ENCODE peak calls at places on chromosomes 16 and 17, in ten cellular contexts. Y is pancreas; P is kidney; I is glutamatergic neuron; X is A549; T is EH; E is NCI-H1092; U is stimulated activated CD8-positive, alpha-beta memory T cell treated with anti-CD3 and anti-CD28 coated beads, Interleukin-4, amount 100 ng/mL, for 1 hour; F is anterior cingulate cortex; L is Daoy. A is an unnamed sample.

GRCh38 chr17:10875984-10876555 is 38.2 kb upstream of the PIRT start:
- DNase-seq in E (peak), I (peak), F (no peak), X (peak), T (peak), Y (no peak), L (peak), U (no peak), P (peak), A (peak)

GRCh38 chr16:56038564-56039098 is 152.7 kb upstream of the GNAO1 start:
- DNase-seq in P (no peak), L (no peak), I (no peak), E (no peak), T (no peak), U (no peak), X (no peak), Y (no peak), F (no peak), A (no peak)

GRCh38 chr17:19387921-19388521 is 1.0 kb upstream of the MFAP4 start:
- DNase-seq in L (no peak), Y (no peak), X (no peak), I (no peak), P (peak), T (peak), U (no peak), E (peak), F (no peak), A (peak)

GRCh38 chr16:78709137-78709871 is 609.9 kb downstream of the WWOX start:
- DNase-seq in E (no peak), L (no peak), F (no peak), X (no peak), Y (no peak), U (no peak), P (no peak), T (no peak), I (no peak), A (no peak)

GRCh38 chr16:3465911-3466584 is 22.6 kb downstream of the NAA60 start:
- DNase-seq in U (no peak), L (no peak), P (peak), X (no peak), E (no peak), Y (no peak), T (no peak), F (no peak), I (no peak), A (no peak)

GRCh38 chr16:81629896-81630631 is 149.0 kb upstream of the PLCG2 start:
- DNase-seq in E (no peak), X (no peak), I (no peak), U (no peak), T (no peak), F (no peak), P (no peak), L (no peak), Y (no peak), A (no peak)

GRCh38 chr17:40121886-40122465 is at the start of gene MSL1:
- DNase-seq in I (peak), E (peak), U (peak), F (peak), P (peak), X (peak), T (peak), Y (peak), L (peak), A (peak)

GRCh38 chr17:19288453-19288852 is 51.3 kb downstream of the EPN2 start:
- DNase-seq in L (peak), P (no peak), I (no peak), Y (no peak), U (no peak), X (peak), T (peak), F (no peak), E (no peak), A (no peak)

GRCh38 chr16:57150682-57151330 is 35.0 kb downstream of the PSME3IP1 start:
- DNase-seq in L (no peak), X (no peak), T (peak), E (no peak), U (no peak), Y (peak), F (no peak), I (no peak), P (no peak), A (no peak)

GRCh38 chr16:49737541-49737940 is 118.4 kb downstream of the ZNF423 start:
- DNase-seq in I (no peak), L (no peak), Y (no peak), U (no peak), F (no peak), P (no peak), E (no peak), T (no peak), X (no peak), A (peak)

GRCh38 chr17:41777157-41777578 is 9.3 kb downstream of the JUP start:
- DNase-seq in T (no peak), I (peak), U (no peak), Y (no peak), P (peak), X (peak), F (no peak), E (peak), L (no peak), A (peak)

GRCh38 chr17:13931111-13931526 is 138.2 kb upstream of the COX10 start:
- DNase-seq in E (no peak), T (peak), P (no peak), X (no peak), Y (no peak), I (no peak), L (peak), U (no peak), F (no peak), A (peak)

GRCh38 chr16:50475170-50475569 is 73.0 kb upstream of the NKD1 start:
- DNase-seq in I (no peak), L (no peak), Y (no peak), T (no peak), X (no peak), F (no peak), U (no peak), E (no peak), P (no peak), A (no peak)

GRCh38 chr17:199806-200603 is 18.6 kb upstream of the DOC2B start:
- DNase-seq in Y (peak), T (no peak), I (no peak), L (peak), U (no peak), X (no peak), E (no peak), F (no peak), P (peak), A (no peak)

GRCh38 chr17:12953126-12953525 is 64.7 kb downstream of the ELAC2 start:
- DNase-seq in T (no peak), L (no peak), I (no peak), Y (no peak), U (no peak), X (no peak), F (peak), P (no peak), E (no peak), A (no peak)

GRCh38 chr17:82892869-82893565 is 53.2 kb upstream of the ZNF750 start:
- DNase-seq in E (no peak), X (no peak), P (peak), T (no peak), U (peak), Y (no peak), L (no peak), I (no peak), F (no peak), A (peak)

GRCh38 chr17:80844418-80844990 is 147.1 kb upstream of the CHMP6 start:
- DNase-seq in U (no peak), I (no peak), Y (no peak), T (no peak), P (peak), L (no peak), X (no peak), E (no peak), F (no peak), A (no peak)

GRCh38 chr17:75516619-75517276 is 420 bp downstream of the TSEN54 start:
- DNase-seq in E (no peak), F (no peak), L (peak), T (peak), X (no peak), P (peak), Y (peak), U (no peak), I (peak), A (peak)

GRCh38 chr16:86712158-86713009 is 134.0 kb downstream of the FOXL1 start:
- DNase-seq in E (no peak), X (no peak), F (no peak), L (no peak), T (no peak), P (no peak), I (no peak), Y (no peak), U (no peak), A (no peak)

GRCh38 chr16:50390914-50391700 is 22.3 kb upstream of the BRD7 start:
- DNase-seq in I (no peak), U (no peak), F (no peak), Y (no peak), T (no peak), L (no peak), P (no peak), X (no peak), E (no peak), A (no peak)

GRCh38 chr17:78677303-78678219 is 100.4 kb upstream of the DNAH17 start:
- DNase-seq in I (no peak), Y (no peak), X (peak), F (no peak), E (no peak), P (no peak), U (no peak), L (peak), T (peak), A (peak)

GRCh38 chr17:58402679-58403078 is 14.7 kb downstream of the RNF43 start:
- DNase-seq in Y (no peak), I (no peak), P (no peak), X (no peak), L (peak), E (no peak), T (peak), F (no peak), U (no peak), A (peak)

GRCh38 chr16:71229344-71229743 is 1.2 kb downstream of the HYDIN start:
- DNase-seq in I (no peak), T (no peak), E (no peak), U (no peak), F (no peak), Y (no peak), X (no peak), L (no peak), P (no peak), A (no peak)

GRCh38 chr16:84715854-84716253 is 16.1 kb downstream of the USP10 start:
- DNase-seq in L (no peak), I (no peak), T (no peak), F (no peak), U (no peak), Y (no peak), E (no peak), X (no peak), P (no peak), A (no peak)

GRCh38 chr16:75065808-75066149 is 50.8 kb downstream of the LDHD start:
- DNase-seq in U (no peak), X (no peak), I (no peak), F (no peak), T (no peak), Y (no peak), L (no peak), P (no peak), E (no peak), A (no peak)

GRCh38 chr17:41456206-41456605 is 11.0 kb downstream of the KRT32 start:
- DNase-seq in U (no peak), T (no peak), E (no peak), X (peak), I (no peak), P (no peak), Y (no peak), L (peak), F (no peak), A (no peak)

GRCh38 chr17:49108318-49108717 is 24.3 kb upstream of the B4GALNT2 start:
- DNase-seq in U (no peak), P (no peak), E (no peak), I (no peak), L (peak), T (peak), X (peak), Y (peak), F (no peak), A (no peak)

GRCh38 chr17:6716736-6717135 is 3.6 kb upstream of the SLC13A5 start:
- DNase-seq in P (no peak), Y (no peak), U (no peak), F (no peak), E (no peak), X (no peak), I (no peak), T (no peak), L (no peak), A (no peak)

GRCh38 chr16:85352221-85352620 is 239.9 kb upstream of the CIBAR2 start:
- DNase-seq in T (no peak), L (no peak), Y (no peak), E (peak), X (no peak), P (no peak), U (no peak), I (no peak), F (peak), A (no peak)

GRCh38 chr17:30831257-30831656 is 509 bp upstream of the ATAD5 start:
- DNase-seq in Y (no peak), F (no peak), L (peak), P (no peak), U (no peak), I (no peak), T (peak), E (no peak), X (peak), A (peak)

GRCh38 chr17:63837480-63837879 is 5.0 kb downstream of the SMARCD2 start:
- DNase-seq in X (no peak), U (no peak), F (no peak), P (peak), E (no peak), I (no peak), L (no peak), Y (no peak), T (no peak), A (no peak)

GRCh38 chr17:2050871-2051387 is 4.0 kb upstream of the HIC1 start:
- DNase-seq in I (peak), U (no peak), L (no peak), T (peak), Y (no peak), E (no peak), X (peak), P (peak), F (no peak), A (no peak)